ENCODE peak calls at places on chromosomes 1 and 21, in five cellular contexts. X is fibroblast of the aortic adventitia; L is NCI-H2171; C is T-helper 9 cell; J is activated CD4-positive, alpha-beta T cell treated with anti-CD3 and anti-CD28 coated beads for 24 hours. F is an unnamed sample.

GRCh38 chr1:232826318-232826717 is 21.1 kb downstream of the MAP10 start:
- DNase-seq in L (no peak), J (no peak), X (no peak), C (no peak), F (no peak)

GRCh38 chr1:119582801-119583200 is 65.3 kb downstream of the ZNF697 start:
- DNase-seq in L (peak), X (peak), J (no peak), C (no peak), F (peak)

GRCh38 chr1:201999625-202000238 is 10.7 kb upstream of the ELF3 start:
- DNase-seq in L (peak), J (no peak), C (no peak), X (peak), F (peak)

GRCh38 chr1:99645199-99645598 is 714 bp upstream of the PALMD start:
- DNase-seq in C (no peak), J (no peak), L (no peak), X (peak), F (peak)

GRCh38 chr1:43881415-43881814 is 52.2 kb upstream of the ARTN start:
- DNase-seq in L (no peak), X (no peak), J (no peak), C (no peak), F (no peak)

GRCh38 chr1:23696335-23696989 is 4.9 kb downstream of the RPL11 start:
- DNase-seq in L (no peak), J (no peak), X (peak), C (no peak), F (peak)

GRCh38 chr1:199780948-199781347 is 246.6 kb upstream of the NR5A2 start:
- DNase-seq in J (no peak), X (peak), C (no peak), L (no peak), F (no peak)

GRCh38 chr1:89704014-89704413 is 71.1 kb downstream of the LRRC8C start:
- DNase-seq in J (no peak), X (no peak), C (no peak), L (no peak), F (no peak)

GRCh38 chr1:205535866-205536758 is 31.6 kb downstream of the CDK18 start:
- DNase-seq in L (no peak), J (no peak), X (no peak), C (no peak), F (no peak)

GRCh38 chr1:56550132-56550531 is 29.2 kb downstream of the PLPP3 start:
- DNase-seq in L (no peak), J (no peak), C (no peak), X (no peak), F (no peak)

GRCh38 chr1:202643397-202644218 is 66.6 kb downstream of the SYT2 start:
- DNase-seq in C (no peak), X (no peak), L (no peak), J (no peak), F (no peak)

GRCh38 chr1:26831546-26832248 is 5.2 kb downstream of the ZDHHC18 start:
- DNase-seq in L (no peak), C (no peak), J (no peak), X (no peak), F (peak)

GRCh38 chr1:217139513-217139912 is 416.3 kb upstream of the ESRRG start:
- DNase-seq in J (no peak), L (no peak), C (no peak), X (no peak), F (no peak)

GRCh38 chr1:65469126-65469888 is 48.8 kb downstream of the LEPR start:
- DNase-seq in J (no peak), X (no peak), L (no peak), C (no peak), F (peak)

GRCh38 chr1:34984435-34985062 is 598 bp downstream of the TMEM35B start:
- DNase-seq in J (no peak), C (peak), X (peak), L (no peak), F (peak)

GRCh38 chr21:33360281-33360680 is 35.5 kb downstream of the IFNAR1 start:
- DNase-seq in X (peak), L (no peak), J (no peak), C (no peak), F (peak)

GRCh38 chr1:34060901-34061415 is 104.1 kb downstream of the CSMD2 start:
- DNase-seq in J (no peak), L (no peak), X (peak), C (no peak), F (peak)

GRCh38 chr1:18712254-18712605 is 81.6 kb downstream of the PAX7 start:
- DNase-seq in L (no peak), C (no peak), X (no peak), J (no peak), F (no peak)

GRCh38 chr1:152410599-152410998 is 3.5 kb downstream of the CRNN start:
- DNase-seq in J (no peak), X (peak), L (no peak), C (no peak), F (no peak)

GRCh38 chr1:67460648-67461500 is 30.7 kb upstream of the SERBP1 start:
- DNase-seq in J (no peak), L (no peak), X (peak), C (no peak), F (peak)

GRCh38 chr1:17858027-17858426 is 102.9 kb downstream of the ACTL8 start:
- DNase-seq in C (no peak), X (peak), J (no peak), L (no peak), F (peak)

GRCh38 chr1:55869050-55869449 is 653.9 kb upstream of the USP24 start:
- DNase-seq in L (no peak), C (no peak), J (no peak), X (no peak), F (peak)

GRCh38 chr1:1960480-1961196 is 41.6 kb upstream of the TMEM52 start:
- DNase-seq in X (peak), L (no peak), J (no peak), C (no peak), F (peak)

GRCh38 chr1:2871246-2871815 is 69.8 kb upstream of the TTC34 start:
- DNase-seq in L (no peak), J (no peak), X (no peak), C (no peak), F (no peak)

GRCh38 chr1:218660678-218661053 is 315.5 kb downstream of the TGFB2 start:
- DNase-seq in C (no peak), X (peak), J (no peak), L (no peak), F (peak)

GRCh38 chr21:41966872-41967621 is 13.2 kb upstream of the C2CD2 start:
- DNase-seq in C (no peak), L (peak), X (no peak), J (no peak), F (no peak)

GRCh38 chr1:45622267-45622890 is 1.5 kb downstream of the CCDC17 start:
- DNase-seq in C (no peak), X (no peak), J (no peak), L (no peak), F (no peak)

GRCh38 chr1:52651904-52652303 is 18.9 kb downstream of the SHISAL2A start:
- DNase-seq in J (no peak), C (no peak), X (no peak), L (no peak), F (no peak)

GRCh38 chr1:213138892-213139291 is 87.9 kb downstream of the RPS6KC1 start:
- DNase-seq in J (no peak), C (no peak), L (no peak), X (no peak), F (peak)

GRCh38 chr21:42540396-42540795 is 26.7 kb downstream of the SLC37A1 start:
- DNase-seq in J (no peak), X (no peak), C (no peak), L (no peak), F (no peak)

GRCh38 chr1:154557939-154558609 is 388 bp downstream of the UBE2Q1 start:
- DNase-seq in X (no peak), J (no peak), L (no peak), C (peak), F (peak)

GRCh38 chr1:63600248-63600647 is 7.0 kb downstream of the PGM1 start:
- DNase-seq in C (no peak), J (no peak), X (no peak), L (no peak), F (no peak)

GRCh38 chr21:32772281-32773047 is 909 bp upstream of the PAXBP1 start:
- DNase-seq in L (no peak), X (peak), J (peak), C (peak), F (peak)

GRCh38 chr1:168320149-168320548 is 39.5 kb downstream of the TBX19 start:
- DNase-seq in L (no peak), C (no peak), J (no peak), X (no peak), F (no peak)

F was measured in cardiac fibroblast.